ENCODE peak calls at places on chromosomes 16 and 17, in seven cellular contexts. S is neuronal stem cell, C is testis, O is pancreas, W is heart right ventricle, U is IMR-90, X is right cardiac atrium. A is an unnamed sample.

GRCh38 chr17:62919388-62919787 is 46.6 kb upstream of the TANC2 start:
- DNase-seq in S (no peak), C (no peak), O (no peak), W (no peak), U (peak; percentile 84), X (no peak), A (no peak)

GRCh38 chr16:75433732-75434413 is 570 bp upstream of the CFDP1 start:
- DNase-seq in S (no peak), C (peak; percentile 78), O (peak; percentile 79), W (no peak), U (peak; percentile 97), X (peak; percentile 46), A (peak; percentile 44)

GRCh38 chr17:9470171-9470570 is 105.4 kb downstream of the STX8 start:
- DNase-seq in S (no peak), C (no peak), O (no peak), W (no peak), U (no peak), X (no peak), A (no peak)

GRCh38 chr16:88854306-88855111 is 2.2 kb downstream of the GALNS start:
- DNase-seq in S (no peak), C (no peak), O (no peak), W (no peak), U (no peak), X (no peak), A (no peak)

GRCh38 chr16:11099672-11100195 is 155.4 kb downstream of the CLEC16A start:
- DNase-seq in S (no peak), C (no peak), O (no peak), W (no peak), U (no peak), X (no peak), A (no peak)

GRCh38 chr17:50055426-50056216 is at the start of gene ITGA3:
- DNase-seq in S (peak; percentile 81), C (peak; percentile 70), O (peak; percentile 86), W (peak; percentile 78), U (peak; percentile 85), X (peak; percentile 90), A (peak; percentile 75)

GRCh38 chr16:59993101-59993500 is 1259.0 kb upstream of the GOT2 start:
- DNase-seq in S (no peak), C (no peak), O (no peak), W (no peak), U (no peak), X (no peak), A (no peak)

GRCh38 chr16:61148930-61149329 is 887.3 kb downstream of the CDH8 start:
- DNase-seq in S (no peak), C (no peak), O (no peak), W (no peak), U (no peak), X (no peak), A (no peak)

GRCh38 chr16:66250686-66251405 is 115.6 kb upstream of the CDH5 start:
- DNase-seq in S (no peak), C (peak; percentile 78), O (no peak), W (peak; percentile 78), U (peak; percentile 73), X (peak; percentile 96), A (no peak)

GRCh38 chr17:68657166-68657940 is 56.2 kb upstream of the FAM20A start:
- DNase-seq in S (no peak), C (no peak), O (no peak), W (no peak), U (no peak), X (no peak), A (no peak)

GRCh38 chr17:81701288-81702071 is 1.7 kb upstream of the MRPL12 start:
- DNase-seq in S (no peak), C (no peak), O (no peak), W (no peak), U (no peak), X (peak; percentile 45), A (no peak)

GRCh38 chr17:66644311-66644710 is 190.6 kb upstream of the CACNG5 start:
- DNase-seq in S (no peak), C (no peak), O (no peak), W (no peak), U (peak; percentile 63), X (no peak), A (no peak)

GRCh38 chr17:73455767-73456166 is 144.0 kb upstream of the CDC42EP4 start:
- DNase-seq in S (no peak), C (no peak), O (no peak), W (no peak), U (no peak), X (no peak), A (no peak)

GRCh38 chr17:76446449-76447231 is 6.3 kb downstream of the UBE2O start:
- DNase-seq in S (no peak), C (no peak), O (no peak), W (no peak), U (peak; percentile 92), X (no peak), A (no peak)

GRCh38 chr16:15644306-15644961 is 1.5 kb upstream of the MARF1 start:
- DNase-seq in S (no peak), C (no peak), O (no peak), W (no peak), U (no peak), X (no peak), A (no peak)

GRCh38 chr17:8333281-8333680 is 6.4 kb upstream of the ODF4 start:
- DNase-seq in S (no peak), C (no peak), O (no peak), W (no peak), U (no peak), X (no peak), A (no peak)

GRCh38 chr17:8339540-8339939 is at the start of gene ODF4:
- DNase-seq in S (no peak), C (no peak), O (no peak), W (no peak), U (no peak), X (no peak), A (no peak)

GRCh38 chr17:8341456-8341855 is 1.8 kb downstream of the ODF4 start:
- DNase-seq in S (no peak), C (no peak), O (no peak), W (no peak), U (no peak), X (no peak), A (no peak)

GRCh38 chr17:8337802-8338744 is 1.6 kb upstream of the ODF4 start:
- DNase-seq in S (no peak), C (no peak), O (no peak), W (no peak), U (peak; percentile 24), X (no peak), A (no peak)

DNA sequence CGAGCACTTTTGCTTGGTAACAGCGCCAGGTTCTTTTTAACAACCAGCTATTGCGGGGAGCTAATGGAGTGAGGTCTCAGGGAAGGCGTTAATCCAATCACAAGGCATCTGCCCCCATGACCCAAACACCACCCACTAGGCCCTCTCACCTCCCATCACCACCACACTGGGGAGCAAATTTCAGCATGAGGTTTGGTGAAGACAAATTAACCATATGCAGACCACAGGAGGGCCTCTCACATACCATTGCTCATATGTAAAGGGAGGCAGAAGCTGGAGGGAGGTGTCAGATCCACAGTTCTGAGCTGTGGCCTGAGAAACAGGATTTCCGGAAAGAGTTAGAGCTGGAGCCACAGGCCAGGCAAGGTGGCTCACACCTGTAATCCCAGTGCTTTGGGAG is 834 bp upstream of the ODF4 start:
- DNase-seq in S (no peak), C (no peak), O (no peak), W (no peak), U (no peak), X (no peak), A (no peak)
- H3K4me3 ChIP-seq in S (no peak overlapping the region), C (no peak overlapping the region), O (no peak overlapping the region), W (no peak overlapping the region), U (no peak overlapping the region), X (no peak overlapping the region), A (peak overlapping the region; percentile 43)

GRCh38 chr16:81237942-81238295 is 570 bp upstream of the BCO1 start:
- DNase-seq in S (no peak), C (no peak), O (no peak), W (no peak), U (no peak), X (no peak), A (no peak)
- H3K4me3 ChIP-seq in S (no peak overlapping the region), C (no peak overlapping the region), O (no peak overlapping the region), W (no peak overlapping the region), U (no peak overlapping the region), X (no peak overlapping the region), A (peak overlapping the region; percentile 50)

DNA sequence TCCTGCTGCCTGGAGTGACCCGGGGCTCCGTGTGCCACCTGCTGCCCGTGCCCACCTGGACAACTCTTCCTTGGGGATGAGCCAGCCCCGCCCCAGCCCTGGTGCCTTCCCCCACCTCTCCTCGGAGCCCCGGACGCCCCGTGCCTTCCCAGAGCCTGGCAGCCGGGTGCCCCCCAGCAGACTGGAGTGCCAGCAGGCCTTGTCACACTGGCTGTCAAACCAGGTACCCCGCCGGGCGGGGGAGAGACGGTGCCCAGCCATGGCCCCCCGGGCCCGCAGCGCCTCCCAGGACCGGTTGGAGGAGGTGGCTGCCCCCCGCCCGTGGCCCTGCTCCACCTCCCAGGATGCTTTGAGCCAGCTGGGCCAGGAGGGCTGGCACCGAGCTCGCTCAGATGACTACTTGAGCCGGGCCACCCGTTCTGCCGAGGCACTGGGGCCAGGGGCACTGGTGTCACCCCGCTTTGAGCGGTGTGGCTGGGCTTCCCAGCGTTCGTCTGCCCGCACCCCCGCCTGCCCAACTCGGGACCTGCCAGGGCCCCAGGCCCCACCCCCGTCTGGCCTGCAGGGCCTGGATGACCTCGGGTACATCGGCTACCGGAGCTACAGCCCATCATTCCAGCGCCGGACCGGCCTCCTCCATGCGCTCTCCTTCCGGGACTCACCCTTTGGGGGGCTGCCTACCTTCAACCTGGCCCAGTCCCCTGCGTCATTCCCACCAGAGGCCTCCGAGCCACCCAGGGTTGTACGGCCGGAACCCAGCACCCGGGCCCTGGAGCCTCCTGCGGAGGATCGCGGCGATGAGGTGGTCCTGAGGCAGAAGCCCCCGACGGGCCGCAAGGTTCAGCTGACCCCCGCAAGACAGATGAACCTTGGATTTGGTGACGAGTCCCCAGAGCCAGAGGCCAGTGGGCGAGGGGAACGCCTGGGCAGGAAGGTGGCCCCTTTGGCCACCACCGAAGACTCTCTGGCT is 38.4 kb downstream of the ARHGAP23 start:
- DNase-seq in S (no peak), C (no peak), O (no peak), W (no peak), U (no peak), X (peak; percentile 67), A (no peak)
- H3K4me3 ChIP-seq in S (no peak overlapping the region), C (no peak overlapping the region), O (no peak overlapping the region), W (no peak overlapping the region), U (no peak overlapping the region), X (no peak overlapping the region), A (peak overlapping the region; percentile 55)

GRCh38 chr16:2471016-2471652 is at the start of gene NTN3:
- DNase-seq in S (peak; percentile 79), C (no peak), O (no peak), W (no peak), U (no peak), X (peak; percentile 69), A (no peak)
- H3K4me3 ChIP-seq in S (peak within 1 kb of the TSS; percentile 70), C (peak within 1 kb of the TSS; percentile 26), O (no peak within 1 kb of the TSS), W (no peak within 1 kb of the TSS), U (peak within 1 kb of the TSS; percentile 27), X (peak within 1 kb of the TSS; percentile 9), A (no peak within 1 kb of the TSS)